ENCODE peak calls at places on chromosome 18, in four cellular contexts. One of them, this sample, is unnamed.

GRCh38 chr18:35582310-35582682 is 756 bp downstream of the GALNT1 start:
- DNase-seq in activated T-cell treated with anti-CD3 and anti-CD28 coated beads, Interleukin-2, amount 50 U/mL, for 72 hours: no peak
- DNase-seq in mesothelial cell of epicardium: no peak
- DNase-seq in NCI-H1048: no peak
- DNase-seq in this sample: no peak

GRCh38 chr18:63267990-63268721 is 51.4 kb downstream of the BCL2 start:
- DNase-seq in activated T-cell treated with anti-CD3 and anti-CD28 coated beads, Interleukin-2, amount 50 U/mL, for 72 hours: no peak
- DNase-seq in mesothelial cell of epicardium: no peak
- DNase-seq in NCI-H1048: no peak
- DNase-seq in this sample: no peak

GRCh38 chr18:9561774-9562173 is 52.6 kb downstream of the PPP4R1 start:
- DNase-seq in activated T-cell treated with anti-CD3 and anti-CD28 coated beads, Interleukin-2, amount 50 U/mL, for 72 hours: no peak
- DNase-seq in mesothelial cell of epicardium: no peak
- DNase-seq in NCI-H1048: no peak
- DNase-seq in this sample: no peak

GRCh38 chr18:8912348-8913057 is 190.0 kb upstream of the NDUFV2 start:
- DNase-seq in activated T-cell treated with anti-CD3 and anti-CD28 coated beads, Interleukin-2, amount 50 U/mL, for 72 hours: no peak
- DNase-seq in mesothelial cell of epicardium: no peak
- DNase-seq in NCI-H1048: no peak
- DNase-seq in this sample: no peak

GRCh38 chr18:11310476-11311086 is 161.2 kb upstream of the PIEZO2 start:
- DNase-seq in activated T-cell treated with anti-CD3 and anti-CD28 coated beads, Interleukin-2, amount 50 U/mL, for 72 hours: peak; percentile 49
- DNase-seq in mesothelial cell of epicardium: no peak
- DNase-seq in NCI-H1048: no peak
- DNase-seq in this sample: peak; percentile 21

GRCh38 chr18:13386891-13387801 is 168.6 kb downstream of the LDLRAD4 start:
- DNase-seq in activated T-cell treated with anti-CD3 and anti-CD28 coated beads, Interleukin-2, amount 50 U/mL, for 72 hours: no peak
- DNase-seq in mesothelial cell of epicardium: no peak
- DNase-seq in NCI-H1048: no peak
- DNase-seq in this sample: no peak

GRCh38 chr18:73679941-73680700 is 467.5 kb downstream of the FBXO15 start:
- DNase-seq in activated T-cell treated with anti-CD3 and anti-CD28 coated beads, Interleukin-2, amount 50 U/mL, for 72 hours: no peak
- DNase-seq in mesothelial cell of epicardium: no peak
- DNase-seq in NCI-H1048: no peak
- DNase-seq in this sample: peak; percentile 86

GRCh38 chr18:78659748-78660147 is 319.9 kb upstream of the SALL3 start:
- DNase-seq in activated T-cell treated with anti-CD3 and anti-CD28 coated beads, Interleukin-2, amount 50 U/mL, for 72 hours: peak; percentile 8
- DNase-seq in mesothelial cell of epicardium: no peak
- DNase-seq in NCI-H1048: no peak
- DNase-seq in this sample: no peak

GRCh38 chr18:41643427-41643826 is 311.6 kb upstream of the PIK3C3 start:
- DNase-seq in activated T-cell treated with anti-CD3 and anti-CD28 coated beads, Interleukin-2, amount 50 U/mL, for 72 hours: no peak
- DNase-seq in mesothelial cell of epicardium: no peak
- DNase-seq in NCI-H1048: no peak
- DNase-seq in this sample: peak; percentile 70

GRCh38 chr18:47215554-47216138 is 35.8 kb downstream of the SKOR2 start:
- DNase-seq in activated T-cell treated with anti-CD3 and anti-CD28 coated beads, Interleukin-2, amount 50 U/mL, for 72 hours: peak; percentile 15
- DNase-seq in mesothelial cell of epicardium: no peak
- DNase-seq in NCI-H1048: no peak
- DNase-seq in this sample: peak; percentile 63

GRCh38 chr18:4720498-4720897 is 265.4 kb upstream of the DLGAP1 start:
- DNase-seq in activated T-cell treated with anti-CD3 and anti-CD28 coated beads, Interleukin-2, amount 50 U/mL, for 72 hours: no peak
- DNase-seq in mesothelial cell of epicardium: no peak
- DNase-seq in NCI-H1048: no peak
- DNase-seq in this sample: no peak

GRCh38 chr18:48455555-48456478 is 46.6 kb upstream of the ZBTB7C start:
- DNase-seq in activated T-cell treated with anti-CD3 and anti-CD28 coated beads, Interleukin-2, amount 50 U/mL, for 72 hours: peak; percentile 58
- DNase-seq in mesothelial cell of epicardium: no peak
- DNase-seq in NCI-H1048: no peak
- DNase-seq in this sample: peak; percentile 90

GRCh38 chr18:59268722-59269562 is 4.3 kb downstream of the RAX start:
- DNase-seq in activated T-cell treated with anti-CD3 and anti-CD28 coated beads, Interleukin-2, amount 50 U/mL, for 72 hours: peak; percentile 80
- DNase-seq in mesothelial cell of epicardium: peak; percentile 66
- DNase-seq in NCI-H1048: peak; percentile 3
- DNase-seq in this sample: no peak

GRCh38 chr18:50560681-50561629 is 1.1 kb downstream of the MAPK4 start:
- DNase-seq in activated T-cell treated with anti-CD3 and anti-CD28 coated beads, Interleukin-2, amount 50 U/mL, for 72 hours: peak; percentile 6
- DNase-seq in mesothelial cell of epicardium: peak; percentile 50
- DNase-seq in NCI-H1048: no peak
- DNase-seq in this sample: no peak

This sample was measured in bronchial epithelial cell.